ENCODE peak calls at places on chromosomes 4 and X, in seven cellular contexts. A is A549, Y is coronary artery, H is GM12864, R is Peyer's patch, V is lower leg skin, P is astrocyte of the cerebellum. X is an unnamed sample.

GRCh38 chr4:10706236-10706635 is 21.7 kb upstream of the CLNK start:
- DNase-seq in R (no peak), V (no peak), A (no peak), P (peak), Y (no peak), H (no peak), X (no peak)

GRCh38 chr4:185298728-185299394 is 89.5 kb downstream of the SNX25 start:
- DNase-seq in A (no peak), R (no peak), V (no peak), P (no peak), Y (no peak), H (no peak), X (no peak)

GRCh38 chr4:27154706-27155105 is 294.1 kb downstream of the STIM2 start:
- DNase-seq in V (no peak), A (no peak), Y (no peak), H (no peak), R (no peak), P (peak), X (no peak)

GRCh38 chrX:2430265-2430825 is 70.4 kb downstream of the DHRSX start:
- DNase-seq in Y (no peak), P (no peak), R (no peak), A (no peak), H (no peak), V (no peak), X (no peak)

GRCh38 chr4:57013529-57014120 is 34.9 kb downstream of the POLR2B start:
- DNase-seq in R (no peak), Y (no peak), P (no peak), V (no peak), A (no peak), H (no peak), X (no peak)

GRCh38 chrX:650801-651200 is 20.2 kb downstream of the SHOX start:
- DNase-seq in P (no peak), R (no peak), H (no peak), V (no peak), A (no peak), Y (no peak), X (no peak)

GRCh38 chr4:98369322-98369721 is 108.1 kb downstream of the RAP1GDS1 start:
- DNase-seq in Y (no peak), A (no peak), H (no peak), V (no peak), P (no peak), R (no peak), X (no peak)

GRCh38 chr4:40303751-40304150 is 31.4 kb upstream of the CHRNA9 start:
- DNase-seq in H (no peak), V (no peak), A (no peak), Y (no peak), P (no peak), R (no peak), X (no peak)

GRCh38 chrX:129523076-129524055 is at the start of gene SMARCA1:
- DNase-seq in R (no peak), A (peak), Y (peak), H (no peak), P (no peak), V (peak), X (no peak)

GRCh38 chr4:20393486-20394100 is 141.9 kb downstream of the SLIT2 start:
- DNase-seq in R (no peak), Y (no peak), V (no peak), A (no peak), H (no peak), P (peak), X (no peak)

GRCh38 chr4:99149620-99150019 is 5.5 kb upstream of the ADH4 start:
- DNase-seq in H (no peak), P (no peak), R (no peak), V (no peak), A (no peak), Y (no peak), X (no peak)

GRCh38 chr4:169109276-169109675 is 99.2 kb upstream of the CBR4 start:
- DNase-seq in A (no peak), H (no peak), P (no peak), R (no peak), Y (no peak), V (no peak), X (no peak)

GRCh38 chrX:140157611-140158010 is 192.3 kb upstream of the CXorf66 start:
- DNase-seq in V (no peak), H (no peak), R (no peak), Y (no peak), A (no peak), P (peak), X (peak)

GRCh38 chr4:13700196-13701140 is 72.9 kb upstream of the BOD1L1 start:
- DNase-seq in P (peak), A (no peak), Y (no peak), R (no peak), V (no peak), H (no peak), X (no peak)

GRCh38 chr4:69823048-69823447 is 36.9 kb downstream of the SULT1E1 start:
- DNase-seq in A (no peak), R (no peak), Y (no peak), V (no peak), H (no peak), P (no peak), X (no peak)

GRCh38 chr4:10185518-10186227 is 69.1 kb upstream of the WDR1 start:
- DNase-seq in P (no peak), A (no peak), Y (no peak), H (no peak), R (no peak), V (no peak), X (no peak)

GRCh38 chrX:45527834-45528233 is 327.2 kb upstream of the DIPK2B start:
- DNase-seq in R (no peak), Y (no peak), H (no peak), V (no peak), P (no peak), A (no peak), X (no peak)

GRCh38 chrX:17521871-17522693 is 147.1 kb downstream of the NHS start:
- DNase-seq in A (peak), R (no peak), P (no peak), Y (no peak), H (no peak), V (no peak), X (no peak)

GRCh38 chr4:177853198-177853597 is 411.0 kb upstream of the AGA start:
- DNase-seq in V (no peak), A (no peak), R (no peak), Y (no peak), H (no peak), P (no peak), X (no peak)

GRCh38 chr4:87219648-87220093 is 747 bp downstream of the KLHL8 start:
- DNase-seq in V (no peak), P (no peak), R (peak), A (no peak), H (peak), Y (no peak), X (peak)

GRCh38 chr4:70564033-70564432 is 28.0 kb upstream of the AMBN start:
- DNase-seq in A (no peak), R (no peak), P (no peak), Y (no peak), H (no peak), V (no peak), X (no peak)

GRCh38 chrX:109624641-109625311 is at the start of gene KCNE5:
- DNase-seq in A (no peak), P (no peak), R (no peak), H (no peak), V (no peak), Y (no peak), X (no peak)

GRCh38 chr4:184762100-184762499 is 28.2 kb upstream of the CENPU start:
- DNase-seq in R (no peak), V (no peak), Y (no peak), P (no peak), H (no peak), A (no peak), X (no peak)

GRCh38 chrX:146449243-146449642 is 360.3 kb upstream of the CXorf51B start:
- DNase-seq in V (no peak), R (no peak), H (no peak), A (no peak), P (no peak), Y (no peak), X (no peak)
- TF ChIP-seq CTCF in V (no peak), R (no peak), H (no peak), A (no peak), P (no peak), Y (no peak), X (no peak)

GRCh38 chr4:7909966-7910720 is 29.5 kb downstream of the AFAP1 start:
- DNase-seq in P (no peak), V (no peak), R (no peak), Y (no peak), H (no peak), A (no peak), X (no peak)
- H3K4me3 ChIP-seq in P (no peak), V (no peak), R (no peak), Y (peak), H (no peak), A (peak), X (no peak)

GRCh38 chr4:24477919-24478318 is 106.4 kb downstream of the DHX15 start:
- DNase-seq in V (no peak), H (no peak), Y (no peak), A (no peak), R (no peak), P (peak), X (peak)
- TF ChIP-seq CTCF in V (no peak), H (no peak), Y (no peak), A (no peak), R (no peak), P (no peak), X (peak)

GRCh38 chr4:85430697-85431096 is 44.3 kb upstream of the ARHGAP24 start:
- DNase-seq in R (no peak), V (no peak), P (no peak), H (no peak), Y (no peak), A (peak), X (no peak)
- H3K4me3 ChIP-seq in R (no peak), V (no peak), P (no peak), H (no peak), Y (no peak), A (no peak), X (no peak)

GRCh38 chr4:139619644-139620043 is 46.0 kb upstream of the MGST2 start:
- DNase-seq in P (no peak), A (no peak), Y (no peak), H (no peak), R (no peak), V (no peak), X (no peak)
- TF ChIP-seq CTCF in P (peak), A (peak), Y (no peak), H (peak), R (peak), V (no peak), X (peak)

GRCh38 chr4:81408341-81408740 is 63.4 kb downstream of the RASGEF1B start:
- DNase-seq in P (no peak), Y (no peak), V (no peak), R (no peak), H (no peak), A (no peak), X (no peak)

GRCh38 chr4:81407726-81408125 is 64.0 kb downstream of the RASGEF1B start:
- DNase-seq in Y (no peak), H (no peak), R (no peak), V (no peak), A (no peak), P (no peak), X (no peak)

GRCh38 chr4:81409836-81410235 is 61.9 kb downstream of the RASGEF1B start:
- DNase-seq in R (no peak), V (no peak), Y (no peak), P (no peak), A (no peak), H (no peak), X (no peak)

GRCh38 chr4:81404294-81404693 is 67.4 kb downstream of the RASGEF1B start:
- DNase-seq in Y (no peak), H (no peak), A (no peak), R (no peak), V (no peak), P (no peak), X (no peak)

DNA sequence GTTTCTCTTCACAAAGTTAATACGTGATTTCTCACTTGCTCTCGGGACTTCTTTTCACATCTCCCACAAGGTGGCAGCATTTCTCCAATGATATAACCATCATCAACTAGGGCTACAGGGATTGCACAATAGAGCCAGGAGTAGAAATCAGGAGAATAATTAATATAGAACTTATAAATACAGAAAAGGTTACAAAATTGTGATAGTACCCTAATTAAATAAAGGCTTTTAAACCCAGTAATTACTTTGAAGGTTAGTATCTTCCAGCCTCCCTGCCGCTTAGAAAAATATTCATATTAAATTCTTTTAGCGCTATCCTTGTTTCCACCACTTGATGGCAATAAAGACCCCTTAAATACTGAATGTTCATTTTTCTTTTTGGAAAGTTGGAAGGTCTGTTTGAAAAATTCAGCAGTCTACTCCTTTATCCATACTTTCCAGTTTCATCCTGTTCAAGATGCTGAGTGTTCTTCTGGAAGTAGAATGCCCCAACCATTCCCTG is 65.8 kb downstream of the RASGEF1B start:
- DNase-seq in V (no peak), R (no peak), P (peak), Y (no peak), H (peak), A (peak), X (peak)
- H3K4me3 ChIP-seq in V (no peak), R (no peak), P (no peak), Y (peak), H (no peak), A (no peak), X (peak)

GRCh38 chrX:118459494-118459893 is 36.1 kb upstream of the DOCK11 start:
- DNase-seq in R (no peak), P (peak), V (no peak), A (peak), H (no peak), Y (no peak), X (no peak)
- TF ChIP-seq CTCF in R (peak), P (peak), V (no peak), A (peak), H (peak), Y (peak), X (peak)

GRCh38 chr4:143357161-143357845 is 20.6 kb downstream of the GAB1 start:
- DNase-seq in A (no peak), P (no peak), Y (no peak), H (no peak), R (no peak), V (no peak), X (no peak)

GRCh38 chr4:143358419-143358818 is 21.7 kb downstream of the GAB1 start:
- DNase-seq in H (no peak), V (no peak), Y (no peak), P (no peak), R (no peak), A (no peak), X (no peak)

GRCh38 chr4:143359794-143360193 is 23.1 kb downstream of the GAB1 start:
- DNase-seq in A (no peak), H (no peak), R (no peak), P (no peak), Y (no peak), V (no peak), X (no peak)

GRCh38 chr4:143360838-143361237 is 24.2 kb downstream of the GAB1 start:
- DNase-seq in Y (no peak), A (no peak), R (no peak), V (no peak), H (no peak), P (no peak), X (no peak)

DNA sequence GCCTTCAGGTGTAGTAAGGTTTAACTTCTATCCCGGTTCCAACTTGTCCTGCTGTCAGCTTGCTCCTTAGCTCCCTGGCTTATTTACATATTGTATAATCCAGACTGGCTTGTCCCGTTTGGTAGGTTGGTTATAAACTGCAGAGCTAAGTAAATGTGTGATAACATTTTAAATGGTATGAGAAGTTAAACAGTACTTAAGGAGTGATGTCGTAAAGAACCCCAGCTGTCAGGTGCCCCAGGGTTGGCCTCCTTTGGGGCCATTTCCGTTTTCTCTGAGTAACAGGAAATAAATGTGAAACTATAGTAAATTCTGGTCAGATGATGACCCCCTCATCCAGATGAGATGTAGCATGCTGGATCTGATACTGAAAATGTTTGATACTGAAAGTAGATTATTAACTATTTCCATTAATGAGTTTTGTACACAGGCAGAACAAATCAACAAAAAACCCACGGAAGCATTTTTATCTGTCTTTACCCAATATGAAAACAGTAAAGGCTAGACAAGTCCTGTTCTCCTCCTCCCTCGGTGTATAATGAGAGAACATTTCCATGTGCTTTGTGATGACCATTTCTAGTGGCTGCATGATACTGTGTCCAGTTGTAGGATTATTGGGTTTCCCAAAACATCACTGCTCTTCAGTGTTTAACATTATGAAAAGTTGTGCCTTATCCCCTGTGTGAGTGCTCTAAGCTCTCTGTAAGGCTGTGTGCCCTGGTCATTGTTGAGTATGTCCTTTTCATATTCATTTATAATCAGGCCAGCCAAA is 22.4 kb downstream of the GAB1 start:
- DNase-seq in H (peak), V (peak), A (no peak), Y (no peak), R (peak), P (no peak), X (no peak)
- H3K4me3 ChIP-seq in H (no peak), V (no peak), A (no peak), Y (peak), R (no peak), P (no peak), X (no peak)